ENCODE peak calls at places on chromosomes 6 and 20, in four cellular contexts. H is EH, T is activated gamma-delta T cell treated with Interleukin-2 at 50 U/mL for 16 hours, E is Panc1. X is an unnamed sample.

GRCh38 chr6:89489078-89489477 is 56.1 kb downstream of the ANKRD6 start:
- DNase-seq in H (no peak), T (no peak), E (no peak), X (no peak)

GRCh38 chr6:154868143-154868594 is 126.9 kb upstream of the TIAM2 start:
- DNase-seq in H (peak), T (no peak), E (peak), X (no peak)

GRCh38 chr6:16623029-16623653 is 138.1 kb downstream of the ATXN1 start:
- DNase-seq in H (peak), T (no peak), E (no peak), X (no peak)

GRCh38 chr6:127119361-127120108 is 1.1 kb downstream of the RSPO3 start:
- DNase-seq in H (peak), T (no peak), E (no peak), X (no peak)

GRCh38 chr20:57216669-57217068 is 49.8 kb downstream of the BMP7 start:
- DNase-seq in H (no peak), T (no peak), E (no peak), X (no peak)

GRCh38 chr6:46271728-46272127 is 100.9 kb upstream of the ENPP5 start:
- DNase-seq in H (no peak), T (no peak), E (no peak), X (no peak)

GRCh38 chr6:136695410-136695809 is 96.9 kb downstream of the MAP3K5 start:
- DNase-seq in H (no peak), T (no peak), E (no peak), X (no peak)

GRCh38 chr20:63166423-63167020 is 49.4 kb downstream of the YTHDF1 start:
- DNase-seq in H (no peak), T (no peak), E (no peak), X (no peak)

GRCh38 chr6:154471609-154472362 is 38.7 kb downstream of the CNKSR3 start:
- DNase-seq in H (no peak), T (no peak), E (no peak), X (no peak)

GRCh38 chr6:130769812-130770211 is 57.4 kb upstream of the SMLR1 start:
- DNase-seq in H (no peak), T (no peak), E (no peak), X (no peak)

GRCh38 chr20:841568-842546 is 8.3 kb downstream of the FAM110A start:
- DNase-seq in H (no peak), T (no peak), E (no peak), X (no peak)

GRCh38 chr6:3001773-3002293 is 2.1 kb downstream of the NQO2 start:
- DNase-seq in H (peak), T (no peak), E (peak), X (peak)

GRCh38 chr6:79494841-79495240 is 42.4 kb downstream of the LCA5 start:
- DNase-seq in H (no peak), T (no peak), E (no peak), X (peak)

GRCh38 chr20:55266361-55266760 is 739.0 kb downstream of the CBLN4 start:
- DNase-seq in H (no peak), T (no peak), E (no peak), X (no peak)

GRCh38 chr6:83853178-83853967 is at the start of gene RIPPLY2:
- DNase-seq in H (peak), T (no peak), E (no peak), X (no peak)

GRCh38 chr6:142207265-142207877 is 60.3 kb downstream of the VTA1 start:
- DNase-seq in H (peak), T (peak), E (peak), X (no peak)

GRCh38 chr6:160930547-160931377 is 60.8 kb upstream of the MAP3K4 start:
- DNase-seq in H (peak), T (peak), E (peak), X (peak)

GRCh38 chr20:4190792-4191519 is 175.6 kb upstream of the RNF24 start:
- DNase-seq in H (no peak), T (no peak), E (no peak), X (no peak)

GRCh38 chr6:41374618-41375590 is 39.5 kb downstream of the NCR2 start:
- DNase-seq in H (no peak), T (no peak), E (no peak), X (no peak)

X was measured in CD14-positive monocyte.